ENCODE peak calls at places on chromosomes 5 and 9, in eight cellular contexts. One of them, this sample, is unnamed.

GRCh38 chr5:5351288-5352089 is 71.0 kb upstream of the ICE1 start:
- DNase-seq in DND-41: no peak
- DNase-seq in GM23248: no peak
- DNase-seq in fibroblast of lung: peak; percentile 14
- DNase-seq in HCT116: peak; percentile 13
- DNase-seq in endothelial cell of umbilical vein: no peak
- DNase-seq in PC-3: peak; percentile 89
- DNase-seq in HepG2: peak; percentile 76
- DNase-seq in this sample: peak; percentile 70

GRCh38 chr9:14131353-14132088 is 182.4 kb downstream of the NFIB start:
- DNase-seq in DND-41: no peak
- DNase-seq in GM23248: no peak
- DNase-seq in fibroblast of lung: no peak
- DNase-seq in HCT116: no peak
- DNase-seq in endothelial cell of umbilical vein: no peak
- DNase-seq in PC-3: no peak
- DNase-seq in HepG2: no peak
- DNase-seq in this sample: no peak

GRCh38 chr5:96476654-96477053 is 43.6 kb upstream of the PCSK1 start:
- DNase-seq in DND-41: no peak
- DNase-seq in GM23248: peak; percentile 54
- DNase-seq in fibroblast of lung: peak; percentile 46
- DNase-seq in HCT116: no peak
- DNase-seq in endothelial cell of umbilical vein: peak; percentile 67
- DNase-seq in PC-3: no peak
- DNase-seq in HepG2: no peak
- DNase-seq in this sample: no peak

GRCh38 chr5:128225245-128226030 is 141.9 kb downstream of the SLC12A2 start:
- DNase-seq in DND-41: no peak
- DNase-seq in GM23248: no peak
- DNase-seq in fibroblast of lung: no peak
- DNase-seq in HCT116: no peak
- DNase-seq in endothelial cell of umbilical vein: no peak
- DNase-seq in PC-3: peak; percentile 24
- DNase-seq in HepG2: no peak
- DNase-seq in this sample: no peak

GRCh38 chr9:134561427-134562145 is 80.0 kb upstream of the COL5A1 start:
- DNase-seq in DND-41: no peak
- DNase-seq in GM23248: no peak
- DNase-seq in fibroblast of lung: no peak
- DNase-seq in HCT116: no peak
- DNase-seq in endothelial cell of umbilical vein: no peak
- DNase-seq in PC-3: no peak
- DNase-seq in HepG2: no peak
- DNase-seq in this sample: no peak

GRCh38 chr5:14246350-14247053 is 103.4 kb downstream of the TRIO start:
- DNase-seq in DND-41: no peak
- DNase-seq in GM23248: no peak
- DNase-seq in fibroblast of lung: no peak
- DNase-seq in HCT116: no peak
- DNase-seq in endothelial cell of umbilical vein: no peak
- DNase-seq in PC-3: no peak
- DNase-seq in HepG2: no peak
- DNase-seq in this sample: peak; percentile 43

GRCh38 chr9:99820330-99821186 is 1.1 kb upstream of the NR4A3 start:
- DNase-seq in DND-41: peak; percentile 25
- DNase-seq in GM23248: peak; percentile 88
- DNase-seq in fibroblast of lung: peak; percentile 95
- DNase-seq in HCT116: no peak
- DNase-seq in endothelial cell of umbilical vein: peak; percentile 69
- DNase-seq in PC-3: peak; percentile 39
- DNase-seq in HepG2: peak; percentile 47
- DNase-seq in this sample: no peak

GRCh38 chr9:35962126-35962906 is 4.4 kb upstream of the OR2S2 start:
- DNase-seq in DND-41: no peak
- DNase-seq in GM23248: peak; percentile 90
- DNase-seq in fibroblast of lung: peak; percentile 72
- DNase-seq in HCT116: no peak
- DNase-seq in endothelial cell of umbilical vein: no peak
- DNase-seq in PC-3: peak; percentile 56
- DNase-seq in HepG2: no peak
- DNase-seq in this sample: peak; percentile 48

GRCh38 chr5:92652735-92653134 is 928.3 kb downstream of the NR2F1-AS1 start:
- DNase-seq in DND-41: no peak
- DNase-seq in GM23248: peak; percentile 42
- DNase-seq in fibroblast of lung: peak; percentile 74
- DNase-seq in HCT116: no peak
- DNase-seq in endothelial cell of umbilical vein: no peak
- DNase-seq in PC-3: no peak
- DNase-seq in HepG2: no peak
- DNase-seq in this sample: no peak

GRCh38 chr5:180090769-180091546 is 19.4 kb upstream of the RNF130 start:
- DNase-seq in DND-41: no peak
- DNase-seq in GM23248: peak; percentile 56
- DNase-seq in fibroblast of lung: peak; percentile 33
- DNase-seq in HCT116: peak; percentile 64
- DNase-seq in endothelial cell of umbilical vein: peak; percentile 43
- DNase-seq in PC-3: peak; percentile 54
- DNase-seq in HepG2: peak; percentile 52
- DNase-seq in this sample: peak; percentile 78

GRCh38 chr9:136720251-136720886 is 8.0 kb downstream of the DIPK1B start:
- DNase-seq in DND-41: no peak
- DNase-seq in GM23248: peak; percentile 46
- DNase-seq in fibroblast of lung: no peak
- DNase-seq in HCT116: no peak
- DNase-seq in endothelial cell of umbilical vein: peak; percentile 23
- DNase-seq in PC-3: no peak
- DNase-seq in HepG2: no peak
- DNase-seq in this sample: peak; percentile 70

GRCh38 chr5:144428326-144428725 is 257.7 kb downstream of the KCTD16 start:
- DNase-seq in DND-41: no peak
- DNase-seq in GM23248: no peak
- DNase-seq in fibroblast of lung: no peak
- DNase-seq in HCT116: no peak
- DNase-seq in endothelial cell of umbilical vein: no peak
- DNase-seq in PC-3: no peak
- DNase-seq in HepG2: no peak
- DNase-seq in this sample: no peak

GRCh38 chr5:3361811-3362605 is 233.6 kb upstream of the IRX1 start:
- DNase-seq in DND-41: no peak
- DNase-seq in GM23248: no peak
- DNase-seq in fibroblast of lung: no peak
- DNase-seq in HCT116: no peak
- DNase-seq in endothelial cell of umbilical vein: no peak
- DNase-seq in PC-3: no peak
- DNase-seq in HepG2: no peak
- DNase-seq in this sample: no peak

GRCh38 chr5:94830520-94830919 is 212.1 kb downstream of the SLF1 start:
- DNase-seq in DND-41: no peak
- DNase-seq in GM23248: peak; percentile 23
- DNase-seq in fibroblast of lung: peak; percentile 10
- DNase-seq in HCT116: peak; percentile 8
- DNase-seq in endothelial cell of umbilical vein: peak; percentile 20
- DNase-seq in PC-3: peak; percentile 36
- DNase-seq in HepG2: no peak
- DNase-seq in this sample: peak; percentile 13

GRCh38 chr9:112112941-112113399 is 62.1 kb downstream of the SUSD1 start:
- DNase-seq in DND-41: peak; percentile 13
- DNase-seq in GM23248: peak; percentile 78
- DNase-seq in fibroblast of lung: peak; percentile 2
- DNase-seq in HCT116: peak; percentile 82
- DNase-seq in endothelial cell of umbilical vein: no peak
- DNase-seq in PC-3: peak; percentile 84
- DNase-seq in HepG2: peak; percentile 60
- DNase-seq in this sample: peak; percentile 53

GRCh38 chr5:151234476-151235238 is 10.8 kb upstream of the CCDC69 start:
- DNase-seq in DND-41: no peak
- DNase-seq in GM23248: peak; percentile 39
- DNase-seq in fibroblast of lung: peak; percentile 72
- DNase-seq in HCT116: no peak
- DNase-seq in endothelial cell of umbilical vein: no peak
- DNase-seq in PC-3: no peak
- DNase-seq in HepG2: peak; percentile 85
- DNase-seq in this sample: no peak

GRCh38 chr5:175460126-175460525 is 16.1 kb upstream of the DRD1 start:
- DNase-seq in DND-41: no peak
- DNase-seq in GM23248: peak; percentile 50
- DNase-seq in fibroblast of lung: peak; percentile 34
- DNase-seq in HCT116: no peak
- DNase-seq in endothelial cell of umbilical vein: no peak
- DNase-seq in PC-3: peak; percentile 59
- DNase-seq in HepG2: no peak
- DNase-seq in this sample: no peak

GRCh38 chr9:87381050-87381711 is 116.5 kb upstream of the DAPK1 start:
- DNase-seq in DND-41: no peak
- DNase-seq in GM23248: peak; percentile 62
- DNase-seq in fibroblast of lung: peak; percentile 80
- DNase-seq in HCT116: no peak
- DNase-seq in endothelial cell of umbilical vein: no peak
- DNase-seq in PC-3: no peak
- DNase-seq in HepG2: peak; percentile 16
- DNase-seq in this sample: no peak

GRCh38 chr5:10588109-10588775 is 24.4 kb downstream of the ANKRD33B start:
- DNase-seq in DND-41: no peak
- DNase-seq in GM23248: no peak
- DNase-seq in fibroblast of lung: no peak
- DNase-seq in HCT116: no peak
- DNase-seq in endothelial cell of umbilical vein: no peak
- DNase-seq in PC-3: no peak
- DNase-seq in HepG2: no peak
- DNase-seq in this sample: no peak
- H3K4me1 ChIP-seq in DND-41: peaks cover 90% of the 10 kb centered on the region
- H3K4me1 ChIP-seq in GM23248: no peaks in the 10 kb centered on the region
- H3K4me1 ChIP-seq in fibroblast of lung: no peaks in the 10 kb centered on the region
- H3K4me1 ChIP-seq in HCT116: peaks cover 2% of the 10 kb centered on the region
- H3K4me1 ChIP-seq in endothelial cell of umbilical vein: peaks cover 22% of the 10 kb centered on the region
- H3K4me1 ChIP-seq in PC-3: peaks cover 14% of the 10 kb centered on the region
- H3K4me1 ChIP-seq in HepG2: no peaks in the 10 kb centered on the region
- H3K4me1 ChIP-seq in this sample: peaks cover 13% of the 10 kb centered on the region

DNA sequence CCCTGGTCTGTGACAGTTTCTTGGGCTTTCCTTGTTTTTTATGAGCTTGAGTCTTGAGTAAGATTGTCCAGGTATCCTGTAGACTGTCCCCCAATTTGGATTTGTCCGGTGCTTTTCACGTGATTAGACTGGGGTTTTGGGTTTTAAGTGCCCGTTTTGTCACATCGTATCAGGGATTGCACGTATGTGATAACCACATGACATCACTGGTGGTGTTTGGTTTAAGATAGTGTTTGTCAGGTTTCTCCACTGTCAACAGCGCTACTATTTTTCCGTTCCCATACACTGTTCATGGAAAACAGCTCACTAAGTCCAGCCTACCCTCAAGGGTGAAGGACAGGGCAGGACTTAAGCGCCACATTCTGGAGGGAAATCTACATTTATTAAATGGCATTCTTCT is 39.7 kb downstream of the LMNB1 start:
- DNase-seq in DND-41: no peak
- DNase-seq in GM23248: no peak
- DNase-seq in fibroblast of lung: no peak
- DNase-seq in HCT116: no peak
- DNase-seq in endothelial cell of umbilical vein: no peak
- DNase-seq in PC-3: no peak
- DNase-seq in HepG2: no peak
- DNase-seq in this sample: no peak
- H3K79me2 ChIP-seq in DND-41: peaks cover 82% of the 10 kb centered on the region
- H3K79me2 ChIP-seq in GM23248: peaks cover 10% of the 10 kb centered on the region
- H3K79me2 ChIP-seq in fibroblast of lung: peaks cover 12% of the 10 kb centered on the region
- H3K79me2 ChIP-seq in HCT116: peaks cover 84% of the 10 kb centered on the region
- H3K79me2 ChIP-seq in endothelial cell of umbilical vein: peaks cover 48% of the 10 kb centered on the region
- H3K79me2 ChIP-seq in PC-3: peaks cover 41% of the 10 kb centered on the region
- H3K79me2 ChIP-seq in HepG2: peaks cover 4% of the 10 kb centered on the region
- H3K79me2 ChIP-seq in this sample: peaks cover 87% of the 10 kb centered on the region

DNA sequence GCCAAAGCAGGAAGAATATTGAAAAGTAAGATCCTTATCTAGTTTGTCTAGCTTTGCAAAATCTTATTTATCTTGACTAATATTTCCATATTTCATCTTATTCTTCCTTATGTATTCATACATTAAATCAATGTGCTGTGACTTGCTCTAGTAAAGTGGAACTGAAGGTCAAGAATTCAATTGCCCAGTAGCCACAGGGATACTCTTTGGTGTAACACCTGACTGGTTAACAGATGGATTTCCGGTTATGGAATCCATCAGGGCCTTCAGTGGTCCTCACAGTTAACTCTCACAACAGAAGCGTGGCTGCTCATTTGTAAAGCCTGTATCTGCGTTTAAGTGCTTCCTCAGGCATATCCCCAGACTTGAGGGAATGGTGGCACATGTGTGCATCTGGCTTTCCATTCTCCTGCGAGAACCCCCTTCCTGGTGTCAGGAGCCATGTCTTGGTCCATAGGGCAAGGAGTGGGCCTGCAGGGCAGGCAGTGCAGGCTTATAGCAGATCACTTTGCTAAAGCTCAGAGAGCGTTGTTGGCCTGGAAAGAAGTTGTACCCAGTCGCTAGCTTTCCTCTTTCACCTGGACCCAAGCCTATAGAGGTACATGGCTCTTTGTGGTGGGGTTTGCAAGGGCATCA is 99.2 kb downstream of the HSPA4 start:
- DNase-seq in DND-41: no peak
- DNase-seq in GM23248: no peak
- DNase-seq in fibroblast of lung: no peak
- DNase-seq in HCT116: no peak
- DNase-seq in endothelial cell of umbilical vein: no peak
- DNase-seq in PC-3: no peak
- DNase-seq in HepG2: no peak
- DNase-seq in this sample: no peak
- H3K9ac ChIP-seq in DND-41: no peak overlapping the region
- H3K9ac ChIP-seq in GM23248: no peak overlapping the region
- H3K9ac ChIP-seq in fibroblast of lung: no peak overlapping the region
- H3K9ac ChIP-seq in HCT116: no peak overlapping the region
- H3K9ac ChIP-seq in endothelial cell of umbilical vein: no peak overlapping the region
- H3K9ac ChIP-seq in PC-3: no peak overlapping the region
- H3K9ac ChIP-seq in HepG2: no peak overlapping the region
- H3K9ac ChIP-seq in this sample: no peak overlapping the region

GRCh38 chr9:137759649-137760321 is 117.8 kb upstream of the CACNA1B start:
- DNase-seq in DND-41: peak; percentile 45
- DNase-seq in GM23248: no peak
- DNase-seq in fibroblast of lung: no peak
- DNase-seq in HCT116: no peak
- DNase-seq in endothelial cell of umbilical vein: no peak
- DNase-seq in PC-3: no peak
- DNase-seq in HepG2: no peak
- DNase-seq in this sample: peak; percentile 86

GRCh38 chr9:137760426-137760825 is 117.2 kb upstream of the CACNA1B start:
- DNase-seq in DND-41: no peak
- DNase-seq in GM23248: peak; percentile 51
- DNase-seq in fibroblast of lung: peak; percentile 25
- DNase-seq in HCT116: no peak
- DNase-seq in endothelial cell of umbilical vein: no peak
- DNase-seq in PC-3: no peak
- DNase-seq in HepG2: no peak
- DNase-seq in this sample: no peak

GRCh38 chr9:137762414-137763061 is 115.0 kb upstream of the CACNA1B start:
- DNase-seq in DND-41: no peak
- DNase-seq in GM23248: no peak
- DNase-seq in fibroblast of lung: peak; percentile 93
- DNase-seq in HCT116: no peak
- DNase-seq in endothelial cell of umbilical vein: no peak
- DNase-seq in PC-3: no peak
- DNase-seq in HepG2: no peak
- DNase-seq in this sample: no peak

GRCh38 chr9:137761793-137762192 is 115.8 kb upstream of the CACNA1B start:
- DNase-seq in DND-41: no peak
- DNase-seq in GM23248: no peak
- DNase-seq in fibroblast of lung: no peak
- DNase-seq in HCT116: no peak
- DNase-seq in endothelial cell of umbilical vein: no peak
- DNase-seq in PC-3: no peak
- DNase-seq in HepG2: no peak
- DNase-seq in this sample: no peak

GRCh38 chr9:137761032-137761431 is 116.5 kb upstream of the CACNA1B start:
- DNase-seq in DND-41: no peak
- DNase-seq in GM23248: no peak
- DNase-seq in fibroblast of lung: no peak
- DNase-seq in HCT116: no peak
- DNase-seq in endothelial cell of umbilical vein: no peak
- DNase-seq in PC-3: no peak
- DNase-seq in HepG2: no peak
- DNase-seq in this sample: no peak
- H3K4me1 ChIP-seq in DND-41: no peaks in the 10 kb centered on the region
- H3K4me1 ChIP-seq in GM23248: peaks cover 12% of the 10 kb centered on the region
- H3K4me1 ChIP-seq in fibroblast of lung: no peaks in the 10 kb centered on the region
- H3K4me1 ChIP-seq in HCT116: peaks cover 9% of the 10 kb centered on the region
- H3K4me1 ChIP-seq in endothelial cell of umbilical vein: no peaks in the 10 kb centered on the region
- H3K4me1 ChIP-seq in PC-3: peaks cover 7% of the 10 kb centered on the region
- H3K4me1 ChIP-seq in HepG2: no peaks in the 10 kb centered on the region
- H3K4me1 ChIP-seq in this sample: no peaks in the 10 kb centered on the region

This sample was measured in neural progenitor cell.